ENCODE peak calls at places on chromosome 3, in nine cellular contexts. W is HCT116, B is mammary epithelial cell, E is fibroblast of lung, Z is HepG2, P is endothelial cell of umbilical vein, D is GM23338, G is H1, M is K562. O is an unnamed sample.

GRCh38 chr3:69081583-69082262 is 1.6 kb upstream of the UBA3 start:
- DNase-seq in W (no peak), B (peak), E (peak), Z (no peak), P (peak), D (peak), G (no peak), M (peak), O (no peak)

GRCh38 chr3:99108508-99108907 is 207.0 kb upstream of the DCBLD2 start:
- DNase-seq in W (no peak), B (peak), E (peak), Z (no peak), P (peak), D (no peak), G (no peak), M (no peak), O (no peak)

GRCh38 chr3:79247367-79248103 is 520.3 kb downstream of the ROBO1 start:
- DNase-seq in W (no peak), B (no peak), E (peak), Z (no peak), P (no peak), D (no peak), G (no peak), M (no peak), O (peak)

GRCh38 chr3:143070977-143071551 is 48.5 kb upstream of the CHST2 start:
- DNase-seq in W (no peak), B (peak), E (peak), Z (peak), P (no peak), D (peak), G (no peak), M (no peak), O (no peak)

GRCh38 chr3:8524656-8525399 is 23.2 kb downstream of the LMCD1 start:
- DNase-seq in W (no peak), B (no peak), E (no peak), Z (no peak), P (no peak), D (no peak), G (no peak), M (no peak), O (no peak)

GRCh38 chr3:129233538-129233937 is 15.9 kb upstream of the COPG1 start:
- DNase-seq in W (no peak), B (no peak), E (no peak), Z (no peak), P (no peak), D (no peak), G (no peak), M (no peak), O (no peak)

GRCh38 chr3:74614133-74614967 is at the start of gene CNTN3:
- DNase-seq in W (no peak), B (peak), E (peak), Z (no peak), P (no peak), D (peak), G (peak), M (no peak), O (peak)

GRCh38 chr3:186361246-186361611 is 805 bp downstream of the DGKG start:
- DNase-seq in W (no peak), B (no peak), E (no peak), Z (no peak), P (no peak), D (peak), G (no peak), M (no peak), O (peak)

GRCh38 chr3:167913218-167913902 is 177.8 kb downstream of the SERPINI1 start:
- DNase-seq in W (peak), B (peak), E (peak), Z (no peak), P (no peak), D (peak), G (no peak), M (no peak), O (peak)

GRCh38 chr3:141288331-141288990 is 56.8 kb downstream of the PXYLP1 start:
- DNase-seq in W (no peak), B (no peak), E (no peak), Z (no peak), P (no peak), D (no peak), G (no peak), M (no peak), O (no peak)

GRCh38 chr3:114464548-114464947 is 170.7 kb downstream of the TIGIT start:
- DNase-seq in W (no peak), B (no peak), E (no peak), Z (no peak), P (no peak), D (peak), G (no peak), M (no peak), O (peak)

GRCh38 chr3:9945358-9945757 is 6.8 kb downstream of the PRRT3 start:
- DNase-seq in W (no peak), B (no peak), E (no peak), Z (no peak), P (no peak), D (no peak), G (no peak), M (no peak), O (no peak)

GRCh38 chr3:43723121-43723734 is 32.5 kb downstream of the ABHD5 start:
- DNase-seq in W (no peak), B (peak), E (peak), Z (no peak), P (peak), D (no peak), G (no peak), M (no peak), O (no peak)

GRCh38 chr3:38267689-38268477 is 2.3 kb downstream of the SLC22A13 start:
- DNase-seq in W (no peak), B (no peak), E (no peak), Z (no peak), P (no peak), D (peak), G (no peak), M (no peak), O (no peak)

GRCh38 chr3:3027976-3028567 is 82.1 kb downstream of the IL5RA start:
- DNase-seq in W (no peak), B (no peak), E (no peak), Z (no peak), P (no peak), D (no peak), G (no peak), M (no peak), O (no peak)

DNA sequence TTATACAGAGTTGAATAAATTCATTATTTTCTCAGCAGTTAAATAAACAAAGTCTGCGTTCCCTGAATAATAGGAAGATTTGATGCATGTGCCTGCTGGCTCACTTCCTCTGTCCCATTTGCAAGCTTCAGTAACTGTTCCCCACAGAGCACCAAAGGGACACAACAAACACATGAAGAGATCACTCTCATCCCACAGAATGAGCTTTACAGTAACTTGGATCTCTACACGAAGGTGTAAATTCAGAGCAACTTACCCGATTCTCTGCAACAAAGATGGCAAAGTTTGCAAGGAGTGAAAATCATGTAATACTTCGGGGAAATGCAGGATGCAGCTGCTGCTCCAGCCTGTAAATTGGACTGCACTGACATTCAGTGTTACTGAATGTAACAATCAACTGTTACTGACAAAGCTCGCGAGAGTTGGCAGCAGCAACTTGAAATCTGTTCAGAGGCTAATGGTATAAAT is at the start of gene BCHE:
- DNase-seq in W (no peak), B (no peak), E (peak), Z (no peak), P (peak), D (peak), G (no peak), M (no peak), O (peak)
- H2AFZ ChIP-seq in W (no peak), B (peak), E (peak), Z (no peak), P (peak), D (peak), G (peak), M (no peak), O (peak)

GRCh38 chr3:109548192-109548938 is 211.0 kb upstream of the DPPA4 start:
- DNase-seq in W (no peak), B (peak), E (peak), Z (no peak), P (no peak), D (no peak), G (no peak), M (no peak), O (no peak)

GRCh38 chr3:109559389-109559788 is 222.0 kb upstream of the DPPA4 start:
- DNase-seq in W (no peak), B (peak), E (peak), Z (no peak), P (no peak), D (no peak), G (no peak), M (no peak), O (no peak)

GRCh38 chr3:109553573-109554371 is 216.4 kb upstream of the DPPA4 start:
- DNase-seq in W (peak), B (peak), E (peak), Z (no peak), P (no peak), D (peak), G (no peak), M (no peak), O (no peak)
- TF ChIP-seq CTCF in W (peak), B (peak), E (no peak), Z (no peak), P (no peak), D (peak), G (peak), M (no peak), O (peak)

GRCh38 chr3:133829310-133829707 is 23.7 kb downstream of the SRPRB start:
- DNase-seq in W (no peak), B (no peak), E (no peak), Z (no peak), P (no peak), D (no peak), G (peak), M (no peak), O (no peak)

GRCh38 chr3:133828576-133829309 is 23.1 kb downstream of the SRPRB start:
- DNase-seq in W (no peak), B (no peak), E (no peak), Z (no peak), P (no peak), D (peak), G (peak), M (peak), O (peak)

GRCh38 chr3:133827684-133828083 is 22.1 kb downstream of the SRPRB start:
- DNase-seq in W (no peak), B (no peak), E (no peak), Z (no peak), P (no peak), D (no peak), G (no peak), M (no peak), O (no peak)

GRCh38 chr3:133831966-133832801 is 26.6 kb downstream of the SRPRB start:
- DNase-seq in W (no peak), B (no peak), E (no peak), Z (no peak), P (no peak), D (peak), G (peak), M (no peak), O (no peak)

GRCh38 chr3:133830071-133830470 is 24.5 kb downstream of the SRPRB start:
- DNase-seq in W (no peak), B (no peak), E (no peak), Z (no peak), P (no peak), D (no peak), G (peak), M (no peak), O (no peak)
- H3K4me2 ChIP-seq in W (no peak), B (no peak), E (no peak), Z (no peak), P (no peak), D (no peak), G (no peak), M (no peak), O (no peak)

DNA sequence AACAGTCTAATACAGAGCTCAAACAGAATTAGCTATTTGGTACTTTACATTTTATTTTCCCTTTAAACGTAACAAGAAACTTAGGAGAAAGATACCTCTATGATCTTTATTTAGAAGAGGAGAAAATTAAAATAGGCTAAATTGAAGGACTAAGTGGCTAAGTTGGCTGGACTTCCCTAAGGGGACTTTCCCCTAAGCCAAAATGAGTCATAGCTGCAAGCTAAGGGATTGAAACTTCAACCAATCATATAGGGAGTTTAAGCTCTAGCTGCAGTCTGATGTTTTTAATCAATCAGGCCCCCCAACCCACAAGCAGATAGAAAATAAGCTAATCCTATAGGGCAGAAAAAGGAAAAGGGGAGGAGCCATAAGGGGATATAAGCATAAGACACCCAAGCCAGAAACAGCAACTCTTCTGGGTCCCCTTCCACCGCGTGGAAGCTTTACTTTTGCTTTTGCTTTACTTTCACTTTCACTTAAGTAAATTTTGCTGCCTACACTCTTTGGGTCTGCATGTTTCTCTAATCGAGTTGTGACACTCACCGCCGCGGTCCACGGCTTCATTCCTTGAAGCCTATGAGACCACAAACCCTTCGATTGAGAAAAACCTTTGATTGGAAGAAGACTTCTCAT is 1108.5 kb upstream of the EPHA6 start:
- DNase-seq in W (no peak), B (no peak), E (no peak), Z (peak), P (peak), D (no peak), G (no peak), M (no peak), O (no peak)
- H2AFZ ChIP-seq in W (no peak), B (no peak), E (no peak), Z (no peak), P (no peak), D (no peak), G (no peak), M (no peak), O (no peak)

GRCh38 chr3:42013652-42014442 is 51.9 kb upstream of the ULK4 start:
- DNase-seq in W (no peak), B (no peak), E (no peak), Z (no peak), P (no peak), D (peak), G (peak), M (peak), O (peak)
- TF ChIP-seq CTCF in W (no peak), B (no peak), E (no peak), Z (peak), P (no peak), D (peak), G (no peak), M (no peak), O (no peak)

GRCh38 chr3:47394140-47394855 is 13.5 kb downstream of the PTPN23 start:
- DNase-seq in W (no peak), B (no peak), E (peak), Z (peak), P (peak), D (no peak), G (no peak), M (no peak), O (peak)

GRCh38 chr3:47398218-47398617 is 17.4 kb downstream of the PTPN23 start:
- DNase-seq in W (no peak), B (no peak), E (no peak), Z (no peak), P (peak), D (no peak), G (no peak), M (no peak), O (no peak)

GRCh38 chr3:47392933-47393332 is 12.1 kb downstream of the PTPN23 start:
- DNase-seq in W (no peak), B (no peak), E (no peak), Z (no peak), P (no peak), D (no peak), G (no peak), M (no peak), O (no peak)

GRCh38 chr3:47399016-47399415 is 18.2 kb downstream of the PTPN23 start:
- DNase-seq in W (no peak), B (no peak), E (no peak), Z (no peak), P (no peak), D (no peak), G (no peak), M (no peak), O (no peak)

GRCh38 chr3:47394867-47395266 is 14.0 kb downstream of the PTPN23 start:
- DNase-seq in W (no peak), B (no peak), E (no peak), Z (no peak), P (no peak), D (no peak), G (no peak), M (no peak), O (no peak)
- H3K4me2 ChIP-seq in W (peak), B (no peak), E (no peak), Z (no peak), P (peak), D (no peak), G (no peak), M (no peak), O (no peak)

GRCh38 chr3:76669305-76669704 is 370.6 kb upstream of the ROBO2 start:
- DNase-seq in W (no peak), B (no peak), E (no peak), Z (no peak), P (no peak), D (no peak), G (no peak), M (no peak), O (no peak)
- H2AFZ ChIP-seq in W (no peak), B (no peak), E (no peak), Z (no peak), P (no peak), D (no peak), G (peak), M (no peak), O (no peak)

GRCh38 chr3:101676765-101677435 is at the start of gene ZBTB11:
- DNase-seq in W (peak), B (peak), E (peak), Z (peak), P (peak), D (peak), G (peak), M (peak), O (peak)
- TF ChIP-seq CTCF in W (peak), B (peak), E (peak), Z (peak), P (peak), D (peak), G (peak), M (peak), O (peak)

O was measured in neural progenitor cell.